ENCODE peak calls at places on chromosomes 5 and 9, in six cellular contexts. F is GM12891, H is GM12878, R is HepG2, G is H1, S is K562. I is an unnamed sample.

GRCh38 chr9:75885652-75886051 is 4.8 kb upstream of the PCSK5 start:
- DNase-seq in F (no peak), H (no peak), R (no peak), G (no peak), S (no peak), I (no peak)

GRCh38 chr5:80781356-80781755 is 126.6 kb upstream of the DHFR start:
- DNase-seq in F (no peak), H (no peak), R (no peak), G (no peak), S (peak; percentile 14), I (no peak)

GRCh38 chr9:100937377-100937776 is 91.2 kb upstream of the PLPPR1 start:
- DNase-seq in F (no peak), H (no peak), R (no peak), G (no peak), S (no peak), I (no peak)

GRCh38 chr9:82273121-82273520 is 284.5 kb downstream of the SPATA31D1 start:
- DNase-seq in F (no peak), H (no peak), R (no peak), G (no peak), S (no peak), I (no peak)

GRCh38 chr9:123724211-123724831 is 205.6 kb downstream of the DENND1A start:
- DNase-seq in F (no peak), H (no peak), R (no peak), G (no peak), S (no peak), I (no peak)

GRCh38 chr5:64331597-64332277 is 166.1 kb downstream of the RNF180 start:
- DNase-seq in F (no peak), H (no peak), R (no peak), G (no peak), S (no peak), I (no peak)

GRCh38 chr5:1297243-1297642 is 2.4 kb upstream of the TERT start:
- DNase-seq in F (no peak), H (no peak), R (no peak), G (no peak), S (no peak), I (peak; percentile 1)

GRCh38 chr9:79670269-79670961 is 98.7 kb downstream of the TLE4 start:
- DNase-seq in F (no peak), H (no peak), R (no peak), G (no peak), S (no peak), I (no peak)

GRCh38 chr5:92568522-92568921 is 1012.5 kb downstream of the NR2F1-AS1 start:
- DNase-seq in F (no peak), H (no peak), R (no peak), G (no peak), S (no peak), I (no peak)

GRCh38 chr9:126695186-126696090 is 81.7 kb downstream of the LMX1B start:
- DNase-seq in F (no peak), H (no peak), R (no peak), G (no peak), S (no peak), I (peak; percentile 2)

GRCh38 chr5:120803282-120803681 is 339.2 kb downstream of the PRR16 start:
- DNase-seq in F (no peak), H (no peak), R (no peak), G (no peak), S (no peak), I (no peak)

GRCh38 chr9:21141427-21141882 is at the start of gene IFNW1:
- DNase-seq in F (no peak), H (no peak), R (no peak), G (no peak), S (no peak), I (no peak)

GRCh38 chr9:111483419-111483861 is 743 bp downstream of the ECPAS start:
- DNase-seq in F (peak; percentile 55), H (no peak), R (peak; percentile 6), G (no peak), S (peak; percentile 68), I (peak; percentile 53)

GRCh38 chr5:96734871-96735325 is 72.7 kb downstream of the CAST start:
- DNase-seq in F (no peak), H (no peak), R (no peak), G (no peak), S (peak; percentile 34), I (no peak)

GRCh38 chr5:9361835-9362234 is 184.0 kb downstream of the SEMA5A start:
- DNase-seq in F (peak; percentile 34), H (peak; percentile 96), R (peak; percentile 54), G (peak; percentile 83), S (peak; percentile 72), I (peak; percentile 41)

GRCh38 chr5:39517800-39518199 is 93.0 kb upstream of the DAB2 start:
- DNase-seq in F (no peak), H (no peak), R (no peak), G (no peak), S (no peak), I (no peak)

GRCh38 chr9:129436751-129437625 is 183.9 kb downstream of the C9orf50 start:
- DNase-seq in F (no peak), H (no peak), R (no peak), G (no peak), S (peak; percentile 75), I (no peak)

GRCh38 chr9:138053321-138053868 is 175.8 kb downstream of the CACNA1B start:
- DNase-seq in F (no peak), H (no peak), R (no peak), G (peak; percentile 51), S (peak; percentile 53), I (no peak)

GRCh38 chr5:131263648-131264452 is at the start of gene CDC42SE2:
- DNase-seq in F (peak; percentile 71), H (no peak), R (peak; percentile 66), G (peak; percentile 87), S (peak; percentile 92), I (peak; percentile 77)

GRCh38 chr5:131265318-131265803 is 1.5 kb downstream of the CDC42SE2 start:
- DNase-seq in F (no peak), H (no peak), R (peak; percentile 60), G (no peak), S (peak; percentile 51), I (no peak)

GRCh38 chr5:131261483-131261882 is 2.4 kb upstream of the CDC42SE2 start:
- DNase-seq in F (no peak), H (no peak), R (no peak), G (no peak), S (no peak), I (no peak)

GRCh38 chr5:131262953-131263541 is 806 bp upstream of the CDC42SE2 start:
- DNase-seq in F (no peak), H (no peak), R (no peak), G (no peak), S (peak; percentile 47), I (no peak)

DNA sequence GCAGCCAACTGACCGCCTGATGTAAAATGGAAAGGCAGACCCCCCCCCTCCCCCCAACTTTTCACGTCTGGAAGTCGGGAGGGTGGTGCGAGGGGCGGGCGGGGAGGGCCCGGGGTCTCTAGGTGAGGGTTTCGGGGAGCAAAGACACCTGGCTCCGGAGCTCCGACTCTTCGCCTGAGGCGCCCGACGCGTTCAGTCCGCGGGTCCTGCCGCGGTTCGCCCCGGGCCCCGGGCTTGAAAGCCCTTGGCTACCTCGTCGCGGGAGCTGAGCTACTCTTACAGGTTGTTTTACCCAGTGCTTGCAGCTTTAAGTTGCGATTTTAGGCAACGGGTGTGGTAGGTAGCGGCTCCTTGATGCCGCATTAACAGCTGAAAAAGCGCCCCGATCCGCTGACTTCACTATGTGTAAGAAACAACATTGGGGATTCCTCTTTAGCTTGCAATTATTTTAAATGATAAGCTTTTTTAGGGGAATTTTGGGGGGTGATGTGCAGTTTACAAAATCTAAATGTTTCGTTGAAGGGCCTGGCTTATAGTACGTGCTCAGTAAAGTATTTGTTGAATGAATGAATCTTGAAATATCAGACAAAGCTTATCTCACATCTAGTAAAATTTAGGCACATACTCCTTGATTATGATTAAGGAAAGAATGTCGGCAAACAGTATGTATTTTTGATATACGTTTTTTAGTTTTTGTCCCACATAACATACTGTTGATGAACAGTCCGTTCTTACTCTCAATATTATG is 774 bp downstream of the CDC42SE2 start:
- DNase-seq in F (no peak), H (no peak), R (no peak), G (peak; percentile 59), S (peak; percentile 73), I (no peak)
- TF ChIP-seq TAF1 in F (no peak), H (no peak), R (no peak), G (no peak), S (no peak), I (no peak)

DNA sequence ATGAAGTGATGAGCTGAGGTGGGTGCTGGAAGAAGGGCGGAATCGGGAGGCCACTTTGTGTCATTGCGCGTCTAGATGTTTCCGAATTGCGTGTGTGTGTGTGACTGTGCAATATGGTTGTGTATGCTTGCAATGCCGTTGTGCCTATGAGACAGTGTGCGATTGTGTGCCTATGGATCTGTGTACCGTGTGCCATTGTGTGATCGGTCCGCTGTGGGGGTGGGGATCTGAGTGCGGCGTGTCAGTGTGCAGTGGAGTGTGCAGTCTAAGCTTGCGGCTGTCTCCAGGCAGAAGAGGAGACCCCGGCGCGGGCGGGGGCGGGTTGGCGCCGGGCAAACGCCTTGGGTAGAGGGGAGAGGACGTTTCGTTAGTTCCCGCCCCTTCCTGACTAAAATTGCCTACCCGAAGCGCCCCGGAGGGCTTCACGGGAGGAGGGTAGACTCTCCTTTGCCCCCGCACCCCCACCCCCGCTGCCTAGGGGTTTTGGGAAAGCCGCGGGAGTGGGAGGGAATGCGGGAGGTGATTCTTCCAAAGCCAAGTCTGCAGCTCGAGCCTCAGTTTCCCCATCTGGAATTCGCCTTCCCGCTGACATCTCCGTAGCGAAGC is 24.2 kb downstream of the PCDHGC5 start:
- DNase-seq in F (no peak), H (no peak), R (no peak), G (peak; percentile 70), S (no peak), I (no peak)
- TF ChIP-seq POLR2AphosphoS5 in F (no peak), H (peak; percentile 30), R (no peak), G (peak; percentile 58), S (no peak), I (peak; percentile 19)

DNA sequence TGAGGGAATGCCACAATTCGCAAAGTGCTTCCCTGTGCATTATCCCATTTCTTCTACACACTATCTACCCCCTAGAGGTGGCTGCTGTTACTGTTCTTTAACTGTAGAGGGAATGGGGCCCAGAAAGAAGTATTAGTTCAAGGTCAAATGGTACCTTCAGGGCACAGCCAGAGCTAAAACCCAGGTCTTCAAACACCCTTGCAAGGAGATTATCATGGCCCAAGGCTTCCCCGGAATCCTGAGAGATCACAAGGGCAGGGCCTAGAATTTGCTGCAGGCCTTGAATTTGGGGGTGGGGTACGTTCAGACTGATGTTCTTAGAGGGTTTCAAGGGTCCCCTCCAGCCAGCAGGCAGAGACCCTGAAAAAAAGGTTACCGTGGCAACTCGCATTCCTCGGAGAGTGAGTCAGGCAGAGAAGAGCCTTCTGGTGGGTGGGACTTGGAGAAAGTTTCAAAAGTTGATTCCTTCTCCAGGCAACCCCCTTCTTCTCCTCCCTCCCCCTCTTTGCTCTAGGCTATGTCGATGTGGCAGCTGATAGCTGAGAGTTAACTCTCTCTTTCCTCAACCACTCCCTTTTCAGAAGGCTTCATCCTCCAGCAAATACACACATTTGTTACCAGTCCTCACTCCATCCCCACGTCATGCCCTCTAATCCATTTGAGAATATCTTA is 1.9 kb downstream of the SPARC start:
- DNase-seq in F (no peak), H (no peak), R (no peak), G (peak; percentile 72), S (peak; percentile 56), I (no peak)
- TF ChIP-seq POLR2A in F (no peak), H (no peak), R (no peak), G (peak; percentile 41), S (no peak), I (no peak)

DNA sequence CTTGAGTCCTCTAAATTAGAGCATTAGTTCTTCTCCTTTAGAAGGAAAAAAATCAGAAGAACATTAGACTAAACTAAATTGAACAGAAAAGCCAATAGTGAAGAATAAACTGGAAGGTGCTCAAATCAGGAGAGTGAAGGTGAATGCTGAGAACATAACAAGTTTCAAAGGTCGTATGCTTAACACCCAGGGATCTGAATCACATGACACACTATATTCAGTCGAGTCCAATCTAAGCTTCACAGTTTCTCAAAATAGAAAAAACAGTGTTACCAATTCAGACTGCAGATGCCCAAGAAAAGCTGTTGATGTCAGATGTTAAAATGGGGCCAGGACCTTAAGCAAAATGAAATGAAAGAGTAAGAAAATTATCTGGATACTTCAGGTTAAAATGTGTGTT is 614.5 kb downstream of the EFNA5 start:
- DNase-seq in F (no peak), H (no peak), R (no peak), G (no peak), S (no peak), I (no peak)
- TF ChIP-seq TAF1 in F (no peak), H (no peak), R (no peak), G (no peak), S (no peak), I (no peak)